ENCODE peak calls at places on chromosomes 12 and 14, in eight cellular contexts. X, M, H, N, G, Y, T and R are unnamed samples.

GRCh38 chr12:96239711-96240234 is 45.6 kb downstream of the ELK3 start:
- DNase-seq in X (no peak), M (peak), H (no peak), N (no peak), G (no peak), Y (no peak), T (no peak), R (no peak)

GRCh38 chr14:88106377-88106776 is 101.4 kb downstream of the GPR65 start:
- DNase-seq in X (no peak), M (no peak), H (no peak), N (no peak), G (no peak), Y (no peak), T (no peak), R (no peak)

GRCh38 chr12:67655829-67656614 is 7.5 kb downstream of the DYRK2 start:
- DNase-seq in X (no peak), M (no peak), H (no peak), N (no peak), G (no peak), Y (no peak), T (no peak), R (no peak)

GRCh38 chr12:66647034-66647691 is 31.7 kb downstream of the GRIP1 start:
- DNase-seq in X (peak), M (peak), H (peak), N (no peak), G (peak), Y (no peak), T (peak), R (no peak)

GRCh38 chr12:12398026-12398859 is 41.4 kb downstream of the BORCS5 start:
- DNase-seq in X (peak), M (peak), H (peak), N (no peak), G (peak), Y (no peak), T (peak), R (no peak)

GRCh38 chr12:48069253-48069652 is 36.6 kb downstream of the SENP1 start:
- DNase-seq in X (no peak), M (no peak), H (no peak), N (no peak), G (peak), Y (no peak), T (no peak), R (no peak)

GRCh38 chr12:49428652-49429549 is 61.6 kb downstream of the SPATS2 start:
- DNase-seq in X (peak), M (peak), H (peak), N (peak), G (peak), Y (no peak), T (peak), R (no peak)

GRCh38 chr14:102516531-102517411 is 7.2 kb upstream of the ANKRD9 start:
- DNase-seq in X (peak), M (no peak), H (no peak), N (peak), G (no peak), Y (peak), T (no peak), R (peak)

GRCh38 chr12:45336762-45337596 is 121.1 kb downstream of the ANO6 start:
- DNase-seq in X (peak), M (peak), H (peak), N (no peak), G (peak), Y (no peak), T (no peak), R (no peak)

GRCh38 chr14:24335461-24336146 is 733 bp upstream of the ADCY4 start:
- DNase-seq in X (no peak), M (no peak), H (no peak), N (no peak), G (no peak), Y (no peak), T (no peak), R (no peak)

GRCh38 chr12:20438307-20438779 is 70.0 kb downstream of the PDE3A start:
- DNase-seq in X (no peak), M (peak), H (peak), N (no peak), G (peak), Y (no peak), T (no peak), R (no peak)

GRCh38 chr12:11782914-11783420 is 133.5 kb downstream of the ETV6 start:
- DNase-seq in X (no peak), M (no peak), H (no peak), N (no peak), G (no peak), Y (no peak), T (no peak), R (no peak)

GRCh38 chr14:101078105-101078891 is 174.8 kb upstream of the RTL1 start:
- DNase-seq in X (no peak), M (no peak), H (no peak), N (no peak), G (no peak), Y (no peak), T (no peak), R (peak)

GRCh38 chr12:9255837-9256236 is 47.6 kb upstream of the PZP start:
- DNase-seq in X (no peak), M (no peak), H (no peak), N (no peak), G (no peak), Y (no peak), T (no peak), R (no peak)

GRCh38 chr14:53106768-53107167 is 46.4 kb downstream of the DDHD1 start:
- DNase-seq in X (no peak), M (no peak), H (no peak), N (no peak), G (no peak), Y (no peak), T (no peak), R (no peak)

GRCh38 chr12:123807670-123808069 is 45.6 kb downstream of the DNAH10 start:
- DNase-seq in X (no peak), M (peak), H (no peak), N (no peak), G (no peak), Y (no peak), T (no peak), R (no peak)

GRCh38 chr12:29041621-29042020 is 107.5 kb upstream of the FAR2 start:
- DNase-seq in X (peak), M (peak), H (peak), N (no peak), G (peak), Y (no peak), T (peak), R (no peak)

GRCh38 chr14:79643132-79643531 is 568.2 kb downstream of the DIO2 start:
- DNase-seq in X (no peak), M (no peak), H (no peak), N (no peak), G (no peak), Y (no peak), T (no peak), R (no peak)

GRCh38 chr14:87052646-87053225 is 940.2 kb downstream of the GALC start:
- DNase-seq in X (no peak), M (no peak), H (no peak), N (no peak), G (no peak), Y (no peak), T (no peak), R (no peak)

GRCh38 chr12:106193404-106194215 is 54.2 kb downstream of the CKAP4 start:
- DNase-seq in X (no peak), M (no peak), H (no peak), N (no peak), G (no peak), Y (no peak), T (no peak), R (no peak)

GRCh38 chr14:37585971-37586759 is 8.9 kb downstream of the FOXA1 start:
- DNase-seq in X (no peak), M (no peak), H (no peak), N (no peak), G (no peak), Y (no peak), T (no peak), R (no peak)

GRCh38 chr12:101670007-101670671 is 27.3 kb upstream of the CHPT1 start:
- DNase-seq in X (peak), M (peak), H (peak), N (peak), G (peak), Y (no peak), T (peak), R (no peak)

GRCh38 chr12:110149104-110149660 is 25.0 kb downstream of the IFT81 start:
- DNase-seq in X (no peak), M (no peak), H (no peak), N (no peak), G (no peak), Y (no peak), T (no peak), R (no peak)

GRCh38 chr12:97541366-97541765 is 78.8 kb downstream of the RMST start:
- DNase-seq in X (no peak), M (no peak), H (no peak), N (no peak), G (no peak), Y (no peak), T (no peak), R (no peak)

GRCh38 chr12:26919216-26919555 is 18.6 kb downstream of the INTS13 start:
- DNase-seq in X (no peak), M (no peak), H (no peak), N (no peak), G (no peak), Y (no peak), T (peak), R (no peak)

GRCh38 chr12:103978384-103978982 is 12.8 kb downstream of the TDG start:
- DNase-seq in X (no peak), M (no peak), H (no peak), N (no peak), G (no peak), Y (no peak), T (no peak), R (no peak)

GRCh38 chr12:50620975-50621360 is 116.2 kb downstream of the DIP2B start:
- DNase-seq in X (no peak), M (peak), H (no peak), N (no peak), G (no peak), Y (no peak), T (no peak), R (no peak)

GRCh38 chr12:99250091-99250490 is 397.5 kb upstream of the GARIN6 start:
- DNase-seq in X (no peak), M (no peak), H (no peak), N (no peak), G (no peak), Y (no peak), T (no peak), R (no peak)

GRCh38 chr12:68913682-68914081 is 19.3 kb downstream of the CPM start:
- DNase-seq in X (no peak), M (peak), H (no peak), N (no peak), G (peak), Y (no peak), T (no peak), R (no peak)